ENCODE peak calls at places on chromosomes 13 and 19, in five cellular contexts. One of them, this sample, is unnamed.

GRCh38 chr13:111153977-111154332 is 38.8 kb downstream of the ARHGEF7 start:
- DNase-seq in GM06990: no peak
- DNase-seq in type B pancreatic cell: no peak
- DNase-seq in body of pancreas: no peak
- DNase-seq in HL-60: peak
- DNase-seq in this sample: no peak

GRCh38 chr19:32324631-32325215 is 20.7 kb upstream of the ZNF507 start:
- DNase-seq in GM06990: no peak
- DNase-seq in type B pancreatic cell: no peak
- DNase-seq in body of pancreas: no peak
- DNase-seq in HL-60: no peak
- DNase-seq in this sample: no peak

GRCh38 chr13:101530293-101530692 is 77.8 kb downstream of the ITGBL1 start:
- DNase-seq in GM06990: no peak
- DNase-seq in type B pancreatic cell: no peak
- DNase-seq in body of pancreas: no peak
- DNase-seq in HL-60: no peak
- DNase-seq in this sample: no peak

GRCh38 chr13:64457976-64458375 is 2772.2 kb downstream of the PCDH9 start:
- DNase-seq in GM06990: no peak
- DNase-seq in type B pancreatic cell: no peak
- DNase-seq in body of pancreas: no peak
- DNase-seq in HL-60: no peak
- DNase-seq in this sample: no peak

GRCh38 chr13:39916330-39916729 is 260.9 kb downstream of the COG6 start:
- DNase-seq in GM06990: no peak
- DNase-seq in type B pancreatic cell: no peak
- DNase-seq in body of pancreas: no peak
- DNase-seq in HL-60: no peak
- DNase-seq in this sample: no peak

GRCh38 chr13:74465279-74465678 is 331.1 kb upstream of the KLF12 start:
- DNase-seq in GM06990: no peak
- DNase-seq in type B pancreatic cell: no peak
- DNase-seq in body of pancreas: no peak
- DNase-seq in HL-60: no peak
- DNase-seq in this sample: no peak

GRCh38 chr13:31930901-31931522 is 100.6 kb upstream of the FRY start:
- DNase-seq in GM06990: peak
- DNase-seq in type B pancreatic cell: no peak
- DNase-seq in body of pancreas: peak
- DNase-seq in HL-60: peak
- DNase-seq in this sample: no peak

GRCh38 chr19:12985049-12985776 is 10.1 kb upstream of the NFIX start:
- DNase-seq in GM06990: no peak
- DNase-seq in type B pancreatic cell: no peak
- DNase-seq in body of pancreas: peak
- DNase-seq in HL-60: no peak
- DNase-seq in this sample: no peak

GRCh38 chr13:93745884-93746283 is 519.3 kb downstream of the GPC6 start:
- DNase-seq in GM06990: no peak
- DNase-seq in type B pancreatic cell: no peak
- DNase-seq in body of pancreas: no peak
- DNase-seq in HL-60: no peak
- DNase-seq in this sample: no peak

GRCh38 chr13:73341748-73342147 is 282.9 kb downstream of the KLF5 start:
- DNase-seq in GM06990: no peak
- DNase-seq in type B pancreatic cell: no peak
- DNase-seq in body of pancreas: no peak
- DNase-seq in HL-60: no peak
- DNase-seq in this sample: no peak

GRCh38 chr19:10552596-10553053 is 8.9 kb downstream of the ATG4D start:
- DNase-seq in GM06990: no peak
- DNase-seq in type B pancreatic cell: no peak
- DNase-seq in body of pancreas: no peak
- DNase-seq in HL-60: no peak
- DNase-seq in this sample: no peak

GRCh38 chr13:21240586-21240985 is 64.1 kb downstream of the MRPL57 start:
- DNase-seq in GM06990: no peak
- DNase-seq in type B pancreatic cell: no peak
- DNase-seq in body of pancreas: no peak
- DNase-seq in HL-60: no peak
- DNase-seq in this sample: no peak

GRCh38 chr13:25453966-25454365 is 82.2 kb downstream of the ATP8A2 start:
- DNase-seq in GM06990: no peak
- DNase-seq in type B pancreatic cell: no peak
- DNase-seq in body of pancreas: no peak
- DNase-seq in HL-60: no peak
- DNase-seq in this sample: no peak

GRCh38 chr13:95620498-95621140 is 23.9 kb downstream of the DZIP1 start:
- DNase-seq in GM06990: no peak
- DNase-seq in type B pancreatic cell: no peak
- DNase-seq in body of pancreas: no peak
- DNase-seq in HL-60: no peak
- DNase-seq in this sample: no peak

GRCh38 chr19:35310331-35310730 is 18.4 kb downstream of the MAG start:
- DNase-seq in GM06990: no peak
- DNase-seq in type B pancreatic cell: no peak
- DNase-seq in body of pancreas: no peak
- DNase-seq in HL-60: no peak
- DNase-seq in this sample: no peak

GRCh38 chr19:41013359-41013758 is 22.3 kb downstream of the CYP2B6 start:
- DNase-seq in GM06990: no peak
- DNase-seq in type B pancreatic cell: no peak
- DNase-seq in body of pancreas: no peak
- DNase-seq in HL-60: no peak
- DNase-seq in this sample: no peak

GRCh38 chr13:64529874-64530485 is 2700.2 kb downstream of the PCDH9 start:
- DNase-seq in GM06990: no peak
- DNase-seq in type B pancreatic cell: no peak
- DNase-seq in body of pancreas: no peak
- DNase-seq in HL-60: peak
- DNase-seq in this sample: no peak

GRCh38 chr13:20134732-20135131 is 26.1 kb downstream of the GJA3 start:
- DNase-seq in GM06990: no peak
- DNase-seq in type B pancreatic cell: no peak
- DNase-seq in body of pancreas: no peak
- DNase-seq in HL-60: no peak
- DNase-seq in this sample: no peak

GRCh38 chr13:20141238-20142018 is 19.4 kb downstream of the GJA3 start:
- DNase-seq in GM06990: no peak
- DNase-seq in type B pancreatic cell: peak
- DNase-seq in body of pancreas: no peak
- DNase-seq in HL-60: no peak
- DNase-seq in this sample: no peak

GRCh38 chr13:20137875-20138274 is 23.0 kb downstream of the GJA3 start:
- DNase-seq in GM06990: no peak
- DNase-seq in type B pancreatic cell: no peak
- DNase-seq in body of pancreas: no peak
- DNase-seq in HL-60: no peak
- DNase-seq in this sample: no peak

GRCh38 chr13:20140487-20140886 is 20.4 kb downstream of the GJA3 start:
- DNase-seq in GM06990: no peak
- DNase-seq in type B pancreatic cell: peak
- DNase-seq in body of pancreas: no peak
- DNase-seq in HL-60: no peak
- DNase-seq in this sample: no peak

GRCh38 chr13:20136781-20137703 is 23.8 kb downstream of the GJA3 start:
- DNase-seq in GM06990: peak
- DNase-seq in type B pancreatic cell: peak
- DNase-seq in body of pancreas: peak
- DNase-seq in HL-60: peak
- DNase-seq in this sample: peak
- TF ChIP-seq CTCF in GM06990: peak
- TF ChIP-seq CTCF in type B pancreatic cell: peak
- TF ChIP-seq CTCF in body of pancreas: peak
- TF ChIP-seq CTCF in HL-60: peak
- TF ChIP-seq CTCF in this sample: peak

GRCh38 chr19:50793558-50794065 is 3.4 kb downstream of the ACP4 start:
- DNase-seq in GM06990: peak
- DNase-seq in type B pancreatic cell: no peak
- DNase-seq in body of pancreas: no peak
- DNase-seq in HL-60: no peak
- DNase-seq in this sample: no peak

GRCh38 chr19:50794074-50794777 is 4.0 kb downstream of the ACP4 start:
- DNase-seq in GM06990: no peak
- DNase-seq in type B pancreatic cell: no peak
- DNase-seq in body of pancreas: peak
- DNase-seq in HL-60: peak
- DNase-seq in this sample: no peak

GRCh38 chr19:50796128-50796633 is 6.0 kb downstream of the ACP4 start:
- DNase-seq in GM06990: peak
- DNase-seq in type B pancreatic cell: no peak
- DNase-seq in body of pancreas: no peak
- DNase-seq in HL-60: peak
- DNase-seq in this sample: no peak

GRCh38 chr19:50795665-50796073 is 5.5 kb downstream of the ACP4 start:
- DNase-seq in GM06990: peak
- DNase-seq in type B pancreatic cell: no peak
- DNase-seq in body of pancreas: no peak
- DNase-seq in HL-60: peak
- DNase-seq in this sample: no peak

GRCh38 chr19:50794778-50795664 is 4.8 kb downstream of the ACP4 start:
- DNase-seq in GM06990: peak
- DNase-seq in type B pancreatic cell: no peak
- DNase-seq in body of pancreas: no peak
- DNase-seq in HL-60: peak
- DNase-seq in this sample: no peak
- TF ChIP-seq CTCF in GM06990: peak
- TF ChIP-seq CTCF in type B pancreatic cell: peak
- TF ChIP-seq CTCF in body of pancreas: peak
- TF ChIP-seq CTCF in HL-60: peak
- TF ChIP-seq CTCF in this sample: peak

GRCh38 chr13:26589754-26590153 is 32.3 kb downstream of the WASF3 start:
- DNase-seq in GM06990: no peak
- DNase-seq in type B pancreatic cell: no peak
- DNase-seq in body of pancreas: no peak
- DNase-seq in HL-60: no peak
- DNase-seq in this sample: no peak

GRCh38 chr13:26590379-26590778 is 32.9 kb downstream of the WASF3 start:
- DNase-seq in GM06990: no peak
- DNase-seq in type B pancreatic cell: no peak
- DNase-seq in body of pancreas: no peak
- DNase-seq in HL-60: no peak
- DNase-seq in this sample: no peak

GRCh38 chr13:26587251-26587650 is 29.8 kb downstream of the WASF3 start:
- DNase-seq in GM06990: no peak
- DNase-seq in type B pancreatic cell: no peak
- DNase-seq in body of pancreas: no peak
- DNase-seq in HL-60: no peak
- DNase-seq in this sample: no peak

GRCh38 chr13:26591672-26592071 is 34.2 kb downstream of the WASF3 start:
- DNase-seq in GM06990: no peak
- DNase-seq in type B pancreatic cell: no peak
- DNase-seq in body of pancreas: no peak
- DNase-seq in HL-60: no peak
- DNase-seq in this sample: no peak

DNA sequence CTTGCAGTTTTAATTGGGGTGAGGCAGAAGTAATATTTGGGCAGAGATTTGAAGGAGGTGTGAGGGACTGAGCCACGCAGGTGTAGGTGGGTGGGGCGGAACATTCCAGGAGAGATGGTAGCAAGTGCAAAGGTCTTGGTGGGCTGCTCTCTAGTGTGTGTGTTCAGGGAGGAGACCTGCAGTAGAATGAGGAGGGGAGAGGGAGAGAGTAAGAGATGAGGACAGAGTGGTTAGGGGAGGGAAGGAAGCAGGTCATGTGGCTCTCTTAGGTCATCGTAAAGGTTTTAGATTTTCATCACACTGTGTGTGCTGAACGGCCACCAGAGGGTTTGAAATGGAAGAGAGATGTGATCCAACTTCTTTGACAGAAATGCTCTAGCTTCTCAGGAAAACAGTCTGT is 33.5 kb downstream of the WASF3 start:
- DNase-seq in GM06990: no peak
- DNase-seq in type B pancreatic cell: no peak
- DNase-seq in body of pancreas: no peak
- DNase-seq in HL-60: no peak
- DNase-seq in this sample: no peak
- TF ChIP-seq CTCF in GM06990: no peak
- TF ChIP-seq CTCF in type B pancreatic cell: no peak
- TF ChIP-seq CTCF in body of pancreas: no peak
- TF ChIP-seq CTCF in HL-60: no peak
- TF ChIP-seq CTCF in this sample: no peak

GRCh38 chr13:38641164-38641948 is 45.5 kb upstream of the FREM2 start:
- DNase-seq in GM06990: no peak
- DNase-seq in type B pancreatic cell: no peak
- DNase-seq in body of pancreas: no peak
- DNase-seq in HL-60: no peak
- DNase-seq in this sample: no peak
- TF ChIP-seq CTCF in GM06990: peak
- TF ChIP-seq CTCF in type B pancreatic cell: peak
- TF ChIP-seq CTCF in body of pancreas: peak
- TF ChIP-seq CTCF in HL-60: no peak
- TF ChIP-seq CTCF in this sample: peak

This sample was measured in neural crest cell.